ENCODE peak calls at places on chromosomes 5 and 9, in nine cellular contexts. H is cardiac fibroblast, W is fibroblast of mammary gland, I is BJ, Z is left lung, V is skeletal muscle cell, U is body of pancreas, X is A549, D is fibroblast of villous mesenchyme. Q is an unnamed sample.

GRCh38 chr9:72579880-72580570 is 58.6 kb downstream of the TMC1 start:
- DNase-seq in H (peak; percentile 60), W (peak; percentile 64), I (no peak), Z (no peak), V (no peak), U (no peak), X (no peak), D (peak; percentile 80), Q (no peak)

GRCh38 chr5:44860267-44860666 is 51.5 kb downstream of the MRPS30 start:
- DNase-seq in H (no peak), W (no peak), I (no peak), Z (no peak), V (no peak), U (no peak), X (no peak), D (no peak), Q (no peak)

GRCh38 chr5:75567710-75568109 is 43.5 kb upstream of the ANKDD1B start:
- DNase-seq in H (peak; percentile 62), W (peak; percentile 61), I (no peak), Z (no peak), V (no peak), U (no peak), X (peak; percentile 53), D (peak; percentile 65), Q (no peak)

GRCh38 chr5:94640176-94640575 is 21.7 kb downstream of the SLF1 start:
- DNase-seq in H (no peak), W (no peak), I (no peak), Z (no peak), V (no peak), U (no peak), X (no peak), D (no peak), Q (no peak)

GRCh38 chr9:106947097-106947496 is 84.1 kb downstream of the ZNF462 start:
- DNase-seq in H (peak; percentile 39), W (peak; percentile 50), I (no peak), Z (no peak), V (no peak), U (no peak), X (no peak), D (no peak), Q (no peak)

GRCh38 chr9:3879731-3880493 is 354.1 kb upstream of the RFX3 start:
- DNase-seq in H (no peak), W (peak; percentile 40), I (no peak), Z (no peak), V (no peak), U (peak; percentile 35), X (no peak), D (no peak), Q (no peak)

GRCh38 chr5:10635257-10635860 is 71.5 kb downstream of the ANKRD33B start:
- DNase-seq in H (peak; percentile 59), W (peak; percentile 74), I (no peak), Z (no peak), V (peak; percentile 17), U (no peak), X (no peak), D (no peak), Q (peak; percentile 91)

GRCh38 chr5:117336208-117336607 is 761.6 kb upstream of the SEMA6A start:
- DNase-seq in H (no peak), W (no peak), I (no peak), Z (no peak), V (no peak), U (no peak), X (no peak), D (no peak), Q (no peak)

GRCh38 chr5:148956632-148957385 is 106.1 kb downstream of the SH3TC2 start:
- DNase-seq in H (no peak), W (no peak), I (no peak), Z (peak; percentile 41), V (no peak), U (peak; percentile 51), X (no peak), D (no peak), Q (no peak)

GRCh38 chr9:35606726-35607125 is 1.7 kb downstream of the TESK1 start:
- DNase-seq in H (no peak), W (no peak), I (no peak), Z (no peak), V (no peak), U (no peak), X (no peak), D (no peak), Q (no peak)
- H3K4me3 ChIP-seq in H (peak overlapping the region; percentile 69), W (no peak overlapping the region), I (no peak overlapping the region), Z (no peak overlapping the region), V (no peak overlapping the region), U (no peak overlapping the region), X (peak overlapping the region; percentile 80), D (no peak overlapping the region), Q (no peak overlapping the region)

GRCh38 chr5:54148062-54148461 is 162.3 kb downstream of the ARL15 start:
- DNase-seq in H (peak; percentile 32), W (peak; percentile 46), I (no peak), Z (no peak), V (no peak), U (no peak), X (no peak), D (peak; percentile 21), Q (no peak)
- H3K4me3 ChIP-seq in H (no peak overlapping the region), W (no peak overlapping the region), I (no peak overlapping the region), Z (no peak overlapping the region), V (no peak overlapping the region), U (no peak overlapping the region), X (no peak overlapping the region), D (no peak overlapping the region), Q (no peak overlapping the region)

DNA sequence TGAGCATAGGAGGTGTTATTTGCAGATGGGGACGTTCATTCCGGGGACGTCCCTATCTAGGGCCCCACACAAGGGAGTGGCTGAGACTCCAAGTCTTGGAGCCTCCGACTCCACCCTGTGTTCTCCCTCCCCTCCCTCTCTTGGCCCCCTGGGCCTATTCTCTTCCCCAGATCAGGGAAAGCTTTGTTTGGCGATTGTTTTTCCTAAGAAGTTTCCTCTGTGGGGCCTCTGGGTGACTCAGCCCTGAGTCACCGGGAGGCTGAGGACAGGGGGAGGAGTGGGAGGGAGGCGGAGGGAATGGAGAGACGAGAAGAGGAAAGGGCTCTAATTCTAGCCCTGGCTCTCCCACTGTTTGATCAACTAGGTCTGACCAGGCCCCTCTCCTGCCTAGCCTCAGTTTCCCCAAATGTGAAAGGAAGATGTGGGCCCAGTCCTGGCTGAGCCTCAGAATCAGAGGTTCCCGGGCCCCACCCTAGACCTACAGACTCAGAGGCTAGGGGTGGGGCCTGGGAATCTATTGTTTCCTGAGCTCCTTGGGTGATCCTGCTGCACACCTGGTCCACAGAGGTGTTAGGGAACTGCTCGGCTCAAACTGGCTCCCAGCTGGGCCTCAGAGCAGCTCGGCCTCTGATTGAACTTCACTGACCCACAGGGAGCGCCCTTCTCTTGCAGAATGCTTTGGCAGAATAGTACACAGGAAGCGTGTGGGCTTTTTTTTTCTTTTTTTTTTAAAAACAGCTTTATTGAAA is 19.2 kb downstream of the GSN start:
- DNase-seq in H (peak; percentile 98), W (peak; percentile 96), I (peak; percentile 87), Z (peak; percentile 82), V (peak; percentile 89), U (peak; percentile 58), X (peak; percentile 96), D (peak; percentile 95), Q (peak; percentile 96)
- H3K4me3 ChIP-seq in H (peak overlapping the region; percentile 27), W (peak overlapping the region; percentile 3), I (no peak overlapping the region), Z (no peak overlapping the region), V (peak overlapping the region; percentile 15), U (no peak overlapping the region), X (no peak overlapping the region), D (peak overlapping the region; percentile 7), Q (peak overlapping the region; percentile 56)

GRCh38 chr9:133979921-133980863 is 11.9 kb downstream of the VAV2 start:
- DNase-seq in H (no peak), W (no peak), I (no peak), Z (no peak), V (no peak), U (peak; percentile 86), X (no peak), D (no peak), Q (peak; percentile 83)

GRCh38 chr9:133976888-133977287 is 15.2 kb downstream of the VAV2 start:
- DNase-seq in H (no peak), W (no peak), I (no peak), Z (no peak), V (no peak), U (no peak), X (no peak), D (no peak), Q (peak; percentile 46)

GRCh38 chr9:133979124-133979920 is 12.8 kb downstream of the VAV2 start:
- DNase-seq in H (peak; percentile 29), W (no peak), I (no peak), Z (no peak), V (no peak), U (peak; percentile 54), X (no peak), D (peak; percentile 56), Q (peak; percentile 94)

GRCh38 chr9:133977421-133978201 is 14.5 kb downstream of the VAV2 start:
- DNase-seq in H (no peak), W (no peak), I (no peak), Z (no peak), V (no peak), U (peak; percentile 7), X (no peak), D (no peak), Q (peak; percentile 82)

GRCh38 chr9:133978226-133979123 is 13.6 kb downstream of the VAV2 start:
- DNase-seq in H (no peak), W (no peak), I (no peak), Z (no peak), V (no peak), U (peak; percentile 88), X (no peak), D (no peak), Q (peak; percentile 80)
- H3K4me3 ChIP-seq in H (no peak overlapping the region), W (no peak overlapping the region), I (no peak overlapping the region), Z (no peak overlapping the region), V (no peak overlapping the region), U (no peak overlapping the region), X (no peak overlapping the region), D (no peak overlapping the region), Q (no peak overlapping the region)

DNA sequence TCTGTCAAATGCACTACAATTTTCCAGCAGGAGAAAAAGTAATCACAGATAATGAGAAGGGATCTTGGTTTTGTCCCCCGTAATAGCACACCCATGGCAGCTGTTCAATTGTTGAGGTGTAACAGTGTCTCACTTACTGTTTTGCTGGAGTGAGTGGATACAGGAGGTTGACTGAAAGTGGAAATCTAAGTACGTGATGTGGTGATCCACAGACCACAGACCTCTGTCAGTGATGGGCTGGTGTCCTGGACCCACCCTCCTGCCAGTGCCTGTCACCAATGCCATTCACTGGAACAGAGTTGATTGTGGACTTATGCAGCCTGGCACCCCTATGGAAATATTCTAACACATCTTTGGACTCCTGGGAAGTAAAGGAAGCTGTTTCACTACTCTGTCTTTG is 261.7 kb downstream of the TRPM3 start:
- DNase-seq in H (no peak), W (no peak), I (no peak), Z (no peak), V (no peak), U (no peak), X (no peak), D (no peak), Q (no peak)
- H3K4me3 ChIP-seq in H (no peak overlapping the region), W (no peak overlapping the region), I (no peak overlapping the region), Z (no peak overlapping the region), V (no peak overlapping the region), U (no peak overlapping the region), X (no peak overlapping the region), D (no peak overlapping the region), Q (no peak overlapping the region)

Q was measured in osteoblast.